ENCODE peak calls at places on chromosomes 2 and 18, in four cellular contexts. C is GM23338, Q is PC-9, X is IMR-90. O is an unnamed sample.

GRCh38 chr2:200523158-200523557 is 2.8 kb upstream of the SGO2 start:
- DNase-seq in X (no peak), Q (no peak), C (no peak), O (no peak)

GRCh38 chr2:148569221-148569620 is 75.3 kb upstream of the EPC2 start:
- DNase-seq in Q (no peak), C (no peak), X (no peak), O (no peak)

GRCh38 chr18:70907673-70908072 is 618.8 kb downstream of the SOCS6 start:
- DNase-seq in X (no peak), C (no peak), Q (no peak), O (no peak)

GRCh38 chr2:21715865-21716264 is 592.1 kb downstream of the TDRD15 start:
- DNase-seq in C (peak; percentile 2), Q (no peak), X (no peak), O (no peak)

GRCh38 chr2:101518470-101519172 is 43.7 kb upstream of the RFX8 start:
- DNase-seq in X (peak; percentile 50), C (peak; percentile 68), Q (peak; percentile 95), O (no peak)

GRCh38 chr2:60489269-60489668 is 64.2 kb downstream of the BCL11A start:
- DNase-seq in X (no peak), C (no peak), Q (no peak), O (no peak)

GRCh38 chr2:197555467-197555866 is 39.6 kb downstream of the MOB4 start:
- DNase-seq in Q (no peak), C (no peak), X (no peak), O (no peak)

GRCh38 chr18:808086-808485 is 4.0 kb downstream of the YES1 start:
- DNase-seq in X (peak; percentile 64), C (no peak), Q (no peak), O (peak; percentile 87)

GRCh38 chr2:210617732-210618330 is 61.4 kb downstream of the CPS1 start:
- DNase-seq in C (peak; percentile 69), Q (no peak), X (peak; percentile 49), O (no peak)

GRCh38 chr18:37570336-37570930 is 4.8 kb upstream of the CELF4 start:
- DNase-seq in X (no peak), Q (no peak), C (peak; percentile 63), O (no peak)

GRCh38 chr2:25073025-25073424 is 31.1 kb downstream of the EFR3B start:
- DNase-seq in Q (no peak), X (no peak), C (no peak), O (no peak)

GRCh38 chr2:26767894-26768487 is 3.9 kb downstream of the SLC35F6 start:
- DNase-seq in X (no peak), Q (no peak), C (no peak), O (no peak)

GRCh38 chr2:124894199-124894598 is 869.1 kb downstream of the CNTNAP5 start:
- DNase-seq in Q (no peak), C (no peak), X (peak; percentile 29), O (no peak)

GRCh38 chr2:236592821-236593220 is 23.2 kb downstream of the ACKR3 start:
- DNase-seq in C (no peak), X (no peak), Q (no peak), O (no peak)

GRCh38 chr2:221558107-221558506 is 14.0 kb downstream of the EPHA4 start:
- DNase-seq in Q (no peak), X (no peak), C (no peak), O (no peak)
- H4K20me1 ChIP-seq in Q (no peaks in the 10 kb centered on the region), X (no peaks in the 10 kb centered on the region), C (no peaks in the 10 kb centered on the region), O (no peaks in the 10 kb centered on the region)

GRCh38 chr2:234971494-234971893 is 19.7 kb downstream of the SH3BP4 start:
- DNase-seq in X (no peak), C (no peak), Q (no peak), O (no peak)
- H4K20me1 ChIP-seq in X (peaks cover 98% of the 10 kb centered on the region), C (peaks cover 50% of the 10 kb centered on the region), Q (peaks cover 18% of the 10 kb centered on the region), O (peaks cover 84% of the 10 kb centered on the region)

DNA sequence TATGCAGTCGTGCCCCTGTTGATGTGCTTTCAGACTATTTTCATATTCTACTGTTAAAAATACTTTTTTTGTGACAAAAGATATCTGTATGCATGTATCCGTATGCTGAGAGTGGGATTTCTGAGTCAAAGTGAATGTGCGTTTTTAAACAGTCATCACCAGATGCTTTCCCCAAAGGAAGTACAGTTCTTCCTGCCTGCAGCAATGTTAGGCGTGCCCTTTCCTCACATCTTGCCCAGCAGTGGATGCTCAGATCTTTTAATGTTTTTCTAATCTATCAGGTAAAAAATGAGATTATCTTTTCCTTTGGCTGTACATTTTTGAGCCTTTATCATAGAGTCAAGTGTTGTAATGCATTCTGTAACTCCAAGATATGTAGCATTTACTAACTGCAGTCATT is 111.7 kb downstream of the PTPRM start:
- DNase-seq in X (no peak), Q (no peak), C (no peak), O (no peak)
- H4K20me1 ChIP-seq in X (peaks cover 7% of the 10 kb centered on the region), Q (no peaks in the 10 kb centered on the region), C (no peaks in the 10 kb centered on the region), O (no peaks in the 10 kb centered on the region)

GRCh38 chr2:217935245-217935879 is 67.4 kb downstream of the TNS1 start:
- DNase-seq in X (peak; percentile 75), C (peak; percentile 40), Q (no peak), O (peak; percentile 92)
- H4K20me1 ChIP-seq in X (peaks cover 10% of the 10 kb centered on the region), C (no peaks in the 10 kb centered on the region), Q (no peaks in the 10 kb centered on the region), O (peaks cover 15% of the 10 kb centered on the region)

DNA sequence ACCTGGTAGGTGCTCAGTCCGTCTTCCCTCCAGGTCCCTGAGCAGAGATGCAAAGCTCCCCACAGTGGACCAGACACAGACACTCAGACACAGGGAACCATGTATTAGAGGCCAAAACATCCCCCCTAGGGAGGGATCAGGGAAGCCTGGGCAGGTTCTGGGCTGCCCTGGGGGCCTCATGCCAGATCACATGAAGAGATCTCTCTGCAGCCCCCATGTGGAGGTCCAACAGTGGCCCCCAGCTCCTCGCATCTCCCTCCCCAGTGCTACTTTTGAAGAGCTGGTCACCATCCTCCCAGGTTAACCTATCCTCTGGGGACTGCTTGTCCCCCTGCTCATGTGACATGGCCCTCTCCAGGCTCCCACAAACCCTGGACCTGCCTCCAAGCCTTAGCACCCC is 10.5 kb upstream of the TNS1 start:
- DNase-seq in C (no peak), X (no peak), Q (no peak), O (peak; percentile 73)
- H4K20me1 ChIP-seq in C (no peaks in the 10 kb centered on the region), X (no peaks in the 10 kb centered on the region), Q (no peaks in the 10 kb centered on the region), O (no peaks in the 10 kb centered on the region)

DNA sequence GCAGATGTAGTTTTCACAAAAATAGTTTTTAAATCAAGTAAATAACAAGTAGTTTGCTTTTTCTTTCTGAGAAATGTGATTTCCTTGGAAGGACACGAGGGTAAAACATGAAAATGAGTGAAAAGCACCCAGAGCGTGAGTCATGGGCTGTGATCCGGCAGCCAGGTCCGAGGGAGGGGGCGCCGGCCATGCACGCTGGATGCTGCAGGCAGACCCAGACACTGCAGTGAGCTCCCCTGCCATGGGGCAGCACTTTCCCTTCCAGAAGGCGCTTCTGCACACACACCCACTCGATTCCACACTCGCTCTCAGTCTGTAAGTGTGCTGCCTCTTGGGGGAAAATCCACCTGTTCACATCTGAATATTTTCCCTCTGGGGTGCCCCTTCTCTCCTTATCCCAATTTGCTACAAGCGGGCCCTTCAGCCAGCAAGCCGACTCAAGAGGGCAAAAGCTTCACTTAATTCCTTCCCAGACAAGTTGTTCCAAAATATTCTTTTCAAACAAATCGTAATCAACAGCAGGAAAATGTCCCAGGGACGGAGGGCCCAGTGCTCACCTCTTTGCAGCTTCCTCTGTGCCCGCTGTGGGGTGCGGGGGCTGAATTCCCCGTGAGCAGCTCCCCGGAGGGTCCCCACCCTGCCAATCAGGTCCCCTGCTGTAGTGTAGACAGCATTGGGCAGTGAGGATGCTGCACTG is 87.0 kb upstream of the ID2 start:
- DNase-seq in X (peak; percentile 23), Q (no peak), C (no peak), O (peak; percentile 76)
- H4K20me1 ChIP-seq in X (no peaks in the 10 kb centered on the region), Q (peaks cover 6% of the 10 kb centered on the region), C (no peaks in the 10 kb centered on the region), O (no peaks in the 10 kb centered on the region)

DNA sequence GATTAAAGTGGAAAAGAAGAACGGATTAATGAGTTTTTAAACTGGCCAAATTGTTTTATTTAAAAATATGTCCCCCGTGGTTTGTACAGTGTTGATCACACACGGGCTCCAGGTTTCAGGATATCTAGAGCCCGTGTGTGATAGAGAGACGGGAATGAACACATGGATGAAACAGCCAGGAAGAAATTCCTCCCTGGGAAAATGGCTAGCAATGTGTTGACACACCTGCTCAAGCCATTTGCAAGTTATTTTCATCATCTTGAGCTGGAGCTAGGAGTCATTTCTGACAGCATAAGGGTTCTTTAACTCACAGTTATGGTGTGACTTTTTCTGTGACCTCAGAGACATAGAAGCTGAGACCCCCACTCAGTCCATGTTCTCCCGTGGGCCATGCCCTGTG is 81.6 kb downstream of the LRRFIP1 start:
- DNase-seq in C (peak; percentile 1), Q (no peak), X (no peak), O (peak; percentile 73)
- H4K20me1 ChIP-seq in C (peaks cover 32% of the 10 kb centered on the region), Q (peaks cover 92% of the 10 kb centered on the region), X (peaks cover 84% of the 10 kb centered on the region), O (peaks cover 12% of the 10 kb centered on the region)

GRCh38 chr2:230737791-230738226 is 25.2 kb downstream of the CAB39 start:
- DNase-seq in Q (peak; percentile 89), X (no peak), C (no peak), O (peak; percentile 62)

GRCh38 chr2:230735884-230736283 is 23.2 kb downstream of the CAB39 start:
- DNase-seq in Q (no peak), X (no peak), C (no peak), O (no peak)

GRCh38 chr2:230731512-230731911 is 18.9 kb downstream of the CAB39 start:
- DNase-seq in Q (no peak), X (no peak), C (no peak), O (no peak)

GRCh38 chr2:230734247-230735175 is 21.9 kb downstream of the CAB39 start:
- DNase-seq in C (no peak), Q (no peak), X (no peak), O (no peak)

DNA sequence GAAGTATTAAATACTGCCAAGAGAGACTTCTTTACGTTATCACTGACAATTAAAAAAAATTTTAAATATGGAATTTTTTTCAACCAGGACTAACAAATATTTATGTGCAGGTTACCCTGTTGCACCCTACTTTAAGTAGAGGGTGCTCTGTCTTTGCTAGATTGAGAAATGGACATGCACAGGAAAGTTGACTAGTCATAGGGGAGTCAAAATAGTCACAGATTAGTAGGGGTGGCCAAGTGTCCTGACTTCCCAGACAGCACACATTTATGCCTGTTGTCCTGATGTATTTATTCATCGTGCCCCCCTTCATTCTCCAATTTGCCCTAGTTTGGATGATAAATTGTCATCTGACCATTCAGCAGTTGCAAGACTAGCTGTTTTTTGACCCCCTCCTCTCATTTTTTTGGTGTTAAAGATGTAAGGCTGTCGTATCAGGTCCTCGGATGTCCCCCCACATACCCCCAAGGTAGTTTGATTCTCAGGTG is 20.3 kb downstream of the CAB39 start:
- DNase-seq in C (no peak), Q (no peak), X (no peak), O (no peak)
- H4K20me1 ChIP-seq in C (peaks cover 16% of the 10 kb centered on the region), Q (peaks cover 59% of the 10 kb centered on the region), X (peaks cover 69% of the 10 kb centered on the region), O (peaks cover 49% of the 10 kb centered on the region)